ENCODE peak calls at places on chromosomes 16 and 17, in eight cellular contexts. One of them, this sample, is unnamed.

GRCh38 chr16:2954647-2955381 is 9.3 kb upstream of the KREMEN2 start:
- DNase-seq in HFF-Myc: no peak
- DNase-seq in A673: no peak
- DNase-seq in tibial nerve: no peak
- DNase-seq in tibial artery: no peak
- DNase-seq in endothelial cell of umbilical vein: no peak
- DNase-seq in AG09309: no peak
- DNase-seq in lower leg skin: no peak
- DNase-seq in this sample: no peak

GRCh38 chr16:67879936-67880335 is 4.7 kb upstream of the NRN1L start:
- DNase-seq in HFF-Myc: no peak
- DNase-seq in lower leg skin: no peak
- DNase-seq in tibial nerve: no peak
- DNase-seq in AG09309: no peak
- DNase-seq in A673: no peak
- DNase-seq in tibial artery: no peak
- DNase-seq in endothelial cell of umbilical vein: no peak
- DNase-seq in this sample: no peak

GRCh38 chr17:78374189-78374588 is 4.3 kb upstream of the PGS1 start:
- DNase-seq in HFF-Myc: no peak
- DNase-seq in lower leg skin: no peak
- DNase-seq in A673: no peak
- DNase-seq in AG09309: no peak
- DNase-seq in tibial nerve: no peak
- DNase-seq in tibial artery: no peak
- DNase-seq in endothelial cell of umbilical vein: no peak
- DNase-seq in this sample: no peak

GRCh38 chr16:17414421-17414820 is 56.3 kb downstream of the XYLT1 start:
- DNase-seq in HFF-Myc: no peak
- DNase-seq in AG09309: no peak
- DNase-seq in lower leg skin: no peak
- DNase-seq in A673: no peak
- DNase-seq in tibial nerve: no peak
- DNase-seq in endothelial cell of umbilical vein: no peak
- DNase-seq in tibial artery: no peak
- DNase-seq in this sample: no peak

GRCh38 chr16:48526058-48526957 is 83.7 kb downstream of the N4BP1 start:
- DNase-seq in lower leg skin: peak; percentile 77
- DNase-seq in endothelial cell of umbilical vein: no peak
- DNase-seq in AG09309: no peak
- DNase-seq in tibial nerve: no peak
- DNase-seq in tibial artery: peak; percentile 50
- DNase-seq in A673: no peak
- DNase-seq in HFF-Myc: no peak
- DNase-seq in this sample: no peak

GRCh38 chr17:36869856-36870617 is 67.2 kb upstream of the LHX1 start:
- DNase-seq in A673: no peak
- DNase-seq in endothelial cell of umbilical vein: no peak
- DNase-seq in tibial artery: no peak
- DNase-seq in HFF-Myc: no peak
- DNase-seq in AG09309: no peak
- DNase-seq in lower leg skin: no peak
- DNase-seq in tibial nerve: no peak
- DNase-seq in this sample: peak; percentile 64

GRCh38 chr17:37045271-37045946 is 96.7 kb downstream of the AATF start:
- DNase-seq in AG09309: no peak
- DNase-seq in A673: no peak
- DNase-seq in endothelial cell of umbilical vein: no peak
- DNase-seq in lower leg skin: no peak
- DNase-seq in tibial nerve: no peak
- DNase-seq in tibial artery: no peak
- DNase-seq in HFF-Myc: no peak
- DNase-seq in this sample: no peak

GRCh38 chr17:64262422-64263260 is at the start of gene TEX2:
- DNase-seq in A673: peak; percentile 37
- DNase-seq in AG09309: no peak
- DNase-seq in lower leg skin: peak; percentile 93
- DNase-seq in endothelial cell of umbilical vein: peak; percentile 42
- DNase-seq in tibial nerve: peak; percentile 32
- DNase-seq in tibial artery: peak; percentile 74
- DNase-seq in HFF-Myc: no peak
- DNase-seq in this sample: no peak

GRCh38 chr16:88722784-88723506 is 16.6 kb downstream of the CTU2 start:
- DNase-seq in endothelial cell of umbilical vein: no peak
- DNase-seq in tibial nerve: no peak
- DNase-seq in tibial artery: no peak
- DNase-seq in A673: no peak
- DNase-seq in lower leg skin: no peak
- DNase-seq in HFF-Myc: no peak
- DNase-seq in AG09309: no peak
- DNase-seq in this sample: no peak

GRCh38 chr16:14509055-14509454 is 121.0 kb downstream of the PARN start:
- DNase-seq in tibial artery: no peak
- DNase-seq in HFF-Myc: no peak
- DNase-seq in AG09309: no peak
- DNase-seq in tibial nerve: no peak
- DNase-seq in endothelial cell of umbilical vein: no peak
- DNase-seq in A673: peak; percentile 14
- DNase-seq in lower leg skin: no peak
- DNase-seq in this sample: peak; percentile 71

GRCh38 chr17:67129283-67129682 is 84.9 kb downstream of the CACNG1 start:
- DNase-seq in lower leg skin: no peak
- DNase-seq in tibial nerve: no peak
- DNase-seq in tibial artery: no peak
- DNase-seq in endothelial cell of umbilical vein: no peak
- DNase-seq in A673: no peak
- DNase-seq in AG09309: no peak
- DNase-seq in HFF-Myc: no peak
- DNase-seq in this sample: no peak

GRCh38 chr16:67470314-67470713 is 10.6 kb downstream of the ATP6V0D1 start:
- DNase-seq in HFF-Myc: no peak
- DNase-seq in lower leg skin: peak; percentile 94
- DNase-seq in AG09309: no peak
- DNase-seq in tibial nerve: peak; percentile 52
- DNase-seq in A673: no peak
- DNase-seq in endothelial cell of umbilical vein: no peak
- DNase-seq in tibial artery: peak; percentile 86
- DNase-seq in this sample: peak; percentile 29

GRCh38 chr16:26952411-26952810 is 114.3 kb upstream of the C16orf82 start:
- DNase-seq in tibial nerve: no peak
- DNase-seq in endothelial cell of umbilical vein: no peak
- DNase-seq in lower leg skin: no peak
- DNase-seq in HFF-Myc: no peak
- DNase-seq in AG09309: no peak
- DNase-seq in A673: no peak
- DNase-seq in tibial artery: no peak
- DNase-seq in this sample: no peak

GRCh38 chr17:76585649-76586593 is at the start of gene ST6GALNAC2:
- DNase-seq in HFF-Myc: no peak
- DNase-seq in AG09309: no peak
- DNase-seq in A673: no peak
- DNase-seq in tibial nerve: no peak
- DNase-seq in tibial artery: peak; percentile 73
- DNase-seq in endothelial cell of umbilical vein: peak; percentile 50
- DNase-seq in lower leg skin: peak; percentile 89
- DNase-seq in this sample: no peak

GRCh38 chr16:65121870-65122723 is at the start of gene CDH11:
- DNase-seq in tibial artery: peak; percentile 83
- DNase-seq in lower leg skin: peak; percentile 88
- DNase-seq in AG09309: peak; percentile 70
- DNase-seq in tibial nerve: peak; percentile 56
- DNase-seq in HFF-Myc: no peak
- DNase-seq in A673: peak; percentile 92
- DNase-seq in endothelial cell of umbilical vein: peak; percentile 67
- DNase-seq in this sample: peak; percentile 76

GRCh38 chr16:69861276-69862030 is 89.7 kb upstream of the CLEC18A start:
- DNase-seq in tibial artery: peak; percentile 81
- DNase-seq in HFF-Myc: no peak
- DNase-seq in A673: no peak
- DNase-seq in endothelial cell of umbilical vein: peak; percentile 92
- DNase-seq in lower leg skin: no peak
- DNase-seq in AG09309: peak; percentile 58
- DNase-seq in tibial nerve: peak; percentile 71
- DNase-seq in this sample: peak; percentile 73

GRCh38 chr16:83733301-83733700 is 74.5 kb upstream of the HSBP1 start:
- DNase-seq in HFF-Myc: no peak
- DNase-seq in endothelial cell of umbilical vein: no peak
- DNase-seq in AG09309: no peak
- DNase-seq in lower leg skin: no peak
- DNase-seq in tibial artery: no peak
- DNase-seq in A673: no peak
- DNase-seq in tibial nerve: no peak
- DNase-seq in this sample: no peak

GRCh38 chr16:27595461-27595860 is 45.5 kb downstream of the KATNIP start:
- DNase-seq in tibial artery: no peak
- DNase-seq in A673: no peak
- DNase-seq in tibial nerve: no peak
- DNase-seq in HFF-Myc: no peak
- DNase-seq in AG09309: no peak
- DNase-seq in lower leg skin: no peak
- DNase-seq in endothelial cell of umbilical vein: no peak
- DNase-seq in this sample: no peak

GRCh38 chr17:67293251-67294203 is 48.5 kb upstream of the HELZ start:
- DNase-seq in A673: peak; percentile 73
- DNase-seq in HFF-Myc: no peak
- DNase-seq in tibial nerve: peak; percentile 66
- DNase-seq in endothelial cell of umbilical vein: peak; percentile 54
- DNase-seq in AG09309: no peak
- DNase-seq in lower leg skin: peak; percentile 89
- DNase-seq in tibial artery: peak; percentile 77
- DNase-seq in this sample: peak; percentile 71

GRCh38 chr17:8016632-8017424 is 14.4 kb downstream of the GUCY2D start:
- DNase-seq in A673: peak; percentile 62
- DNase-seq in tibial nerve: peak; percentile 54
- DNase-seq in AG09309: no peak
- DNase-seq in lower leg skin: peak; percentile 86
- DNase-seq in endothelial cell of umbilical vein: peak; percentile 12
- DNase-seq in HFF-Myc: no peak
- DNase-seq in tibial artery: no peak
- DNase-seq in this sample: peak; percentile 63

GRCh38 chr16:4116328-4117249 is at the start of gene ADCY9:
- DNase-seq in tibial artery: peak; percentile 86
- DNase-seq in AG09309: no peak
- DNase-seq in endothelial cell of umbilical vein: peak; percentile 47
- DNase-seq in tibial nerve: peak; percentile 40
- DNase-seq in HFF-Myc: no peak
- DNase-seq in lower leg skin: peak; percentile 93
- DNase-seq in A673: peak; percentile 90
- DNase-seq in this sample: peak; percentile 81

DNA sequence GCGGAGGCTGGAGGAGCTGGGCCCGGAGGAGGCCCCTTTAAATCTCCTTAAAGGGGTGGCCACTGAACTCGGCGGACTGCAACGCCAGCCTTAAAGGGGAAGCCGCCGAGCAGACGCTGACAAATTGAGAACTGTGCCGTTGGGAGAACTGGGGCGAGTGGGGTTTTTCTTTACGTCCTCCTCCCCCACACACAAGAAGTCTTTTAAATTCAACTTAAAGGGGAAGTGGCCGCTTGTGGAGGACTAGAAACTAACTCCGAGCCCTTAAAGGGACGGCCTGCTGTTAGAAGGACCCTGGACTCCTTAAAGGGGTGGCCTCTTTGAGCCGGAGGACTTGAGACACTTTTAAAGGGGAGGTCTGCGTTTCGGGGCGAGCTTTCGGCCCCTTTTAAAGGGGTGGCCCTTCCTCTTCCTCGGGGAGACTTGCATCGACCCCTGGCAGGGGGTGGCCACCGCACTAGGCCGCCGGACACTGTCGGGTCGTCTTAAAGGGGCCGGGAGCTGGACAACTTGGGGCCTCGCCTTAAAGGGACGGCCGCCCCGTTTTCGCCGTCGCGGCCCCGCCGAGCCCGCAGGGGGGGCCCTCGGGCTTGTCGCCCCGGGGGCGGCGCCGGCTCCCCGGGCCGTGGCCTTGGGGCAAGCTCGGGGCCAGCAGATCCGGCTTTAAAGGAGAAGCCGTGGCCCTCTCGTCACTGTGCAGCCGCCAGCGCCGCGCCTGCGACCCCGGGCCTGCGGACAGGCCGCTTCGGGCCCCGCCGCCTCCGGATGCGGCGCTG is 688 bp downstream of the FBRS start:
- DNase-seq in lower leg skin: peak; percentile 95
- DNase-seq in tibial artery: peak; percentile 93
- DNase-seq in tibial nerve: peak; percentile 92
- DNase-seq in A673: peak; percentile 99
- DNase-seq in HFF-Myc: peak; percentile 83
- DNase-seq in endothelial cell of umbilical vein: no peak
- DNase-seq in AG09309: peak; percentile 91
- DNase-seq in this sample: peak; percentile 99
- TF ChIP-seq CTCF in lower leg skin: no peak
- TF ChIP-seq CTCF in tibial artery: peak; percentile 18
- TF ChIP-seq CTCF in tibial nerve: no peak
- TF ChIP-seq CTCF in A673: peak; percentile 27
- TF ChIP-seq CTCF in HFF-Myc: no peak
- TF ChIP-seq CTCF in endothelial cell of umbilical vein: peak; percentile 14
- TF ChIP-seq CTCF in AG09309: no peak
- TF ChIP-seq CTCF in this sample: no peak

GRCh38 chr16:75266738-75267630 is 15.6 kb upstream of the BCAR1 start:
- DNase-seq in endothelial cell of umbilical vein: no peak
- DNase-seq in A673: no peak
- DNase-seq in AG09309: no peak
- DNase-seq in lower leg skin: peak; percentile 83
- DNase-seq in tibial nerve: no peak
- DNase-seq in HFF-Myc: no peak
- DNase-seq in tibial artery: no peak
- DNase-seq in this sample: no peak
- H3K4me3 ChIP-seq in endothelial cell of umbilical vein: no peak overlapping the region
- H3K4me3 ChIP-seq in A673: peak overlapping the region; percentile 97
- H3K4me3 ChIP-seq in AG09309: peak overlapping the region; percentile 71
- H3K4me3 ChIP-seq in lower leg skin: no peak overlapping the region
- H3K4me3 ChIP-seq in tibial nerve: peak overlapping the region; percentile 91
- H3K4me3 ChIP-seq in HFF-Myc: peak overlapping the region; percentile 92
- H3K4me3 ChIP-seq in tibial artery: peak overlapping the region; percentile 84
- H3K4me3 ChIP-seq in this sample: no peak overlapping the region

GRCh38 chr17:81440511-81441244 is 45.4 kb downstream of the BAHCC1 start:
- DNase-seq in AG09309: no peak
- DNase-seq in lower leg skin: no peak
- DNase-seq in tibial nerve: no peak
- DNase-seq in endothelial cell of umbilical vein: peak; percentile 19
- DNase-seq in tibial artery: no peak
- DNase-seq in HFF-Myc: no peak
- DNase-seq in A673: peak; percentile 45
- DNase-seq in this sample: no peak
- TF ChIP-seq CTCF in AG09309: peak; percentile 45
- TF ChIP-seq CTCF in lower leg skin: no peak
- TF ChIP-seq CTCF in tibial nerve: no peak
- TF ChIP-seq CTCF in endothelial cell of umbilical vein: peak; percentile 48
- TF ChIP-seq CTCF in tibial artery: no peak
- TF ChIP-seq CTCF in HFF-Myc: peak; percentile 58
- TF ChIP-seq CTCF in A673: peak; percentile 69
- TF ChIP-seq CTCF in this sample: peak; percentile 47

DNA sequence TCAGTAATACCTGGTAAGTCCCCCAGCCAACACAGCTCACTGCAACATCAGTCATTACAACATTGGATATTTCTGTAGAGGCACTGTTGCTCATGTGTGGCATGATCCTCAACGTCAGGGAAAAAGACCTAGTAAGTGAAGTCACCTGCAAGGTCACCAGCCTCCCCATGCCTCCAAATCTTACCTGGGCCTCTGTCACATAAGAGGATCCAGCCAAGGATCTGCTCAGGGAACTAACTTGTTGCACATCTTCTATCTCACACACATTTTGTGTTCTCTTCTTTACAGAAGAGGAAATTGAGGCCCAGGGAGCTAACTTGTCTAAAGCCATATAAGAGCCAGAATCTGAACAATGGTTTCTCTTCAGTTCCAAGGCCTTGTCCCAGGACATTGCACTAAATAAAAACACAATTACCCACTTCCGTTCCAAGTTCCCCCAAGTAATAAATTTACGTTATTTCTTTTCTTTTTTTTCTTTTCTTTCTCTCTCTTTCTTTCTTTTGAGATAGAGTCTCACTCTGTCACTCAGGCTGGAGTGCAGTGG is 1.4 kb downstream of the SHMT1 start:
- DNase-seq in tibial artery: no peak
- DNase-seq in A673: no peak
- DNase-seq in endothelial cell of umbilical vein: no peak
- DNase-seq in AG09309: no peak
- DNase-seq in tibial nerve: no peak
- DNase-seq in lower leg skin: no peak
- DNase-seq in HFF-Myc: no peak
- DNase-seq in this sample: no peak
- H3K4me3 ChIP-seq in tibial artery: no peak overlapping the region
- H3K4me3 ChIP-seq in A673: peak overlapping the region; percentile 87
- H3K4me3 ChIP-seq in endothelial cell of umbilical vein: no peak overlapping the region
- H3K4me3 ChIP-seq in AG09309: no peak overlapping the region
- H3K4me3 ChIP-seq in tibial nerve: peak overlapping the region; percentile 97
- H3K4me3 ChIP-seq in lower leg skin: no peak overlapping the region
- H3K4me3 ChIP-seq in HFF-Myc: peak overlapping the region; percentile 86
- H3K4me3 ChIP-seq in this sample: no peak overlapping the region